ENCODE peak calls at places on chromosomes 2 and 18, in five cellular contexts. One of them, this sample, is unnamed.

GRCh38 chr2:95380280-95380679 is 22.2 kb upstream of the FAHD2A start:
- DNase-seq in PC-3: no peak
- DNase-seq in HFF-Myc: no peak
- DNase-seq in omental fat pad: no peak
- DNase-seq in esophagus squamous epithelium: no peak
- DNase-seq in this sample: no peak

GRCh38 chr2:67046568-67046967 is 350.6 kb upstream of the ETAA1 start:
- DNase-seq in PC-3: peak
- DNase-seq in HFF-Myc: no peak
- DNase-seq in omental fat pad: no peak
- DNase-seq in esophagus squamous epithelium: no peak
- DNase-seq in this sample: no peak

GRCh38 chr18:70376914-70377258 is 88.0 kb downstream of the SOCS6 start:
- DNase-seq in PC-3: no peak
- DNase-seq in HFF-Myc: no peak
- DNase-seq in omental fat pad: no peak
- DNase-seq in esophagus squamous epithelium: no peak
- DNase-seq in this sample: no peak

GRCh38 chr2:19488009-19488691 is 129.7 kb upstream of the OSR1 start:
- DNase-seq in PC-3: peak
- DNase-seq in HFF-Myc: no peak
- DNase-seq in omental fat pad: no peak
- DNase-seq in esophagus squamous epithelium: no peak
- DNase-seq in this sample: no peak

GRCh38 chr2:62014102-62014501 is 108.6 kb downstream of the COMMD1 start:
- DNase-seq in PC-3: peak
- DNase-seq in HFF-Myc: peak
- DNase-seq in omental fat pad: no peak
- DNase-seq in esophagus squamous epithelium: no peak
- DNase-seq in this sample: no peak

GRCh38 chr2:69168950-69169695 is 156.1 kb downstream of the ANTXR1 start:
- DNase-seq in PC-3: no peak
- DNase-seq in HFF-Myc: no peak
- DNase-seq in omental fat pad: no peak
- DNase-seq in esophagus squamous epithelium: no peak
- DNase-seq in this sample: no peak

GRCh38 chr2:230011617-230012016 is 57.1 kb downstream of the SLC16A14 start:
- DNase-seq in PC-3: peak
- DNase-seq in HFF-Myc: no peak
- DNase-seq in omental fat pad: no peak
- DNase-seq in esophagus squamous epithelium: no peak
- DNase-seq in this sample: no peak

GRCh38 chr2:236820763-236821344 is 251.2 kb downstream of the ACKR3 start:
- DNase-seq in PC-3: no peak
- DNase-seq in HFF-Myc: no peak
- DNase-seq in omental fat pad: no peak
- DNase-seq in esophagus squamous epithelium: no peak
- DNase-seq in this sample: no peak

GRCh38 chr2:160816916-160817315 is 323.3 kb upstream of the RBMS1 start:
- DNase-seq in PC-3: peak
- DNase-seq in HFF-Myc: no peak
- DNase-seq in omental fat pad: no peak
- DNase-seq in esophagus squamous epithelium: no peak
- DNase-seq in this sample: no peak

GRCh38 chr2:227033471-227034148 is 130.4 kb downstream of the COL4A4 start:
- DNase-seq in PC-3: peak
- DNase-seq in HFF-Myc: peak
- DNase-seq in omental fat pad: no peak
- DNase-seq in esophagus squamous epithelium: no peak
- DNase-seq in this sample: peak

GRCh38 chr2:60567919-60568874 is 14.7 kb upstream of the BCL11A start:
- DNase-seq in PC-3: no peak
- DNase-seq in HFF-Myc: no peak
- DNase-seq in omental fat pad: no peak
- DNase-seq in esophagus squamous epithelium: no peak
- DNase-seq in this sample: no peak

GRCh38 chr18:48754993-48755473 is 195.7 kb downstream of the SMAD7 start:
- DNase-seq in PC-3: no peak
- DNase-seq in HFF-Myc: no peak
- DNase-seq in omental fat pad: no peak
- DNase-seq in esophagus squamous epithelium: no peak
- DNase-seq in this sample: no peak

GRCh38 chr2:29024882-29025430 is 43.9 kb downstream of the TOGARAM2 start:
- DNase-seq in PC-3: no peak
- DNase-seq in HFF-Myc: no peak
- DNase-seq in omental fat pad: no peak
- DNase-seq in esophagus squamous epithelium: no peak
- DNase-seq in this sample: no peak

GRCh38 chr2:86500325-86500724 is 59.2 kb downstream of the KDM3A start:
- DNase-seq in PC-3: no peak
- DNase-seq in HFF-Myc: no peak
- DNase-seq in omental fat pad: no peak
- DNase-seq in esophagus squamous epithelium: no peak
- DNase-seq in this sample: no peak

GRCh38 chr2:216665240-216665639 is 30.1 kb downstream of the IGFBP5 start:
- DNase-seq in PC-3: peak
- DNase-seq in HFF-Myc: no peak
- DNase-seq in omental fat pad: no peak
- DNase-seq in esophagus squamous epithelium: peak
- DNase-seq in this sample: no peak

GRCh38 chr2:216663106-216663505 is 29.9 kb downstream of the IGFBP2 start:
- DNase-seq in PC-3: no peak
- DNase-seq in HFF-Myc: no peak
- DNase-seq in omental fat pad: no peak
- DNase-seq in esophagus squamous epithelium: no peak
- DNase-seq in this sample: no peak

GRCh38 chr2:216663846-216664245 is 30.6 kb downstream of the IGFBP2 start:
- DNase-seq in PC-3: no peak
- DNase-seq in HFF-Myc: no peak
- DNase-seq in omental fat pad: no peak
- DNase-seq in esophagus squamous epithelium: no peak
- DNase-seq in this sample: no peak

GRCh38 chr2:216665717-216666116 is 29.6 kb downstream of the IGFBP5 start:
- DNase-seq in PC-3: peak
- DNase-seq in HFF-Myc: no peak
- DNase-seq in omental fat pad: no peak
- DNase-seq in esophagus squamous epithelium: no peak
- DNase-seq in this sample: no peak

GRCh38 chr2:216664593-216665034 is 30.7 kb downstream of the IGFBP5 start:
- DNase-seq in PC-3: peak
- DNase-seq in HFF-Myc: no peak
- DNase-seq in omental fat pad: no peak
- DNase-seq in esophagus squamous epithelium: no peak
- DNase-seq in this sample: no peak
- TF ChIP-seq CTCF in PC-3: peak
- TF ChIP-seq CTCF in HFF-Myc: peak
- TF ChIP-seq CTCF in omental fat pad: no peak
- TF ChIP-seq CTCF in esophagus squamous epithelium: no peak
- TF ChIP-seq CTCF in this sample: no peak

DNA sequence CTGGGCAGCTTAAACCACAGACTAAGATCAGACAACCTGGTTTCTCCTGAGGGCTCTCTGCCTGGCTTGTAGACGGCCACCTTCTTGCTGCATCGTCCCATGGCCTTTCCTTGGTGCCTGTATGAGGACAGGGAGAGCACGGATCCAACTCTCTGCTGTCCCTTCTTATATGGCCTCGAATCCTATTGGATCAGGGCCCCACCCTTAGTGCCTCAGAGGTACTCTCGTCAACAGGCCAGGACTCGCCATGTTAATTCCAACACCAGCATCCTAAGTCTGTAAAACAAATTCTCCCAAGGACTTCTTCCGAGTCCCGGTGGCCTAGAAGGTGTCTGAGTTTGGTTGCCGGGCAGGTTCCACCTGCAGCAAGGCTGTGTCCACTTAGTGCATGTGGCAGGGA is 40.2 kb downstream of the ATP6V1C2 start:
- DNase-seq in PC-3: no peak
- DNase-seq in HFF-Myc: no peak
- DNase-seq in omental fat pad: no peak
- DNase-seq in esophagus squamous epithelium: no peak
- DNase-seq in this sample: no peak
- TF ChIP-seq CTCF in PC-3: no peak
- TF ChIP-seq CTCF in HFF-Myc: no peak
- TF ChIP-seq CTCF in omental fat pad: no peak
- TF ChIP-seq CTCF in esophagus squamous epithelium: no peak
- TF ChIP-seq CTCF in this sample: no peak

GRCh38 chr2:112480540-112481049 is 1.4 kb upstream of the TTL start:
- DNase-seq in PC-3: no peak
- DNase-seq in HFF-Myc: no peak
- DNase-seq in omental fat pad: no peak
- DNase-seq in esophagus squamous epithelium: no peak
- DNase-seq in this sample: no peak
- TF ChIP-seq CTCF in PC-3: no peak
- TF ChIP-seq CTCF in HFF-Myc: no peak
- TF ChIP-seq CTCF in omental fat pad: no peak
- TF ChIP-seq CTCF in esophagus squamous epithelium: no peak
- TF ChIP-seq CTCF in this sample: no peak

GRCh38 chr2:189628817-189629552 is 32.3 kb upstream of the ASNSD1 start:
- DNase-seq in PC-3: no peak
- DNase-seq in HFF-Myc: no peak
- DNase-seq in omental fat pad: no peak
- DNase-seq in esophagus squamous epithelium: no peak
- DNase-seq in this sample: no peak
- TF ChIP-seq CTCF in PC-3: no peak
- TF ChIP-seq CTCF in HFF-Myc: no peak
- TF ChIP-seq CTCF in omental fat pad: no peak
- TF ChIP-seq CTCF in esophagus squamous epithelium: no peak
- TF ChIP-seq CTCF in this sample: no peak

DNA sequence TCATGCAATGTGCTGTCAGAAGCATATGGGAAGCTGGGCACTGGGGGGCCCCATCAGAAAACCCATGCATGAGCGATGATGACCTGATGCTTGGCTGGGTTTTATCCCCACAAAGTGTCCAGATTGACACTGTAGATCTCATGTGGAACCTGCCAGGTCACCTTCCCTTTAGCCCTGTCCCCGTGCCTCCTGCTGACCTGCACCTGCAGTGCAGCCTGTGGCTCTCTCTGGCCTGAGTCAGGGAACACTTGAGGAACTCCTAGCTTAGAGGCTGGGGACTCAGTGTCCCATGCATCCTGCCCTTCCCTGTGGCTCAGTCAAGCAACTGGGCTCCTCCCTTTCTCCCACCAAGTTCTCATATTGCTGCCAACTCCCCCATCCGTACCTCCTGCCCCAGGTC is 57.7 kb downstream of the PDCL3 start:
- DNase-seq in PC-3: no peak
- DNase-seq in HFF-Myc: no peak
- DNase-seq in omental fat pad: no peak
- DNase-seq in esophagus squamous epithelium: no peak
- DNase-seq in this sample: no peak
- TF ChIP-seq CTCF in PC-3: no peak
- TF ChIP-seq CTCF in HFF-Myc: no peak
- TF ChIP-seq CTCF in omental fat pad: no peak
- TF ChIP-seq CTCF in esophagus squamous epithelium: no peak
- TF ChIP-seq CTCF in this sample: no peak

DNA sequence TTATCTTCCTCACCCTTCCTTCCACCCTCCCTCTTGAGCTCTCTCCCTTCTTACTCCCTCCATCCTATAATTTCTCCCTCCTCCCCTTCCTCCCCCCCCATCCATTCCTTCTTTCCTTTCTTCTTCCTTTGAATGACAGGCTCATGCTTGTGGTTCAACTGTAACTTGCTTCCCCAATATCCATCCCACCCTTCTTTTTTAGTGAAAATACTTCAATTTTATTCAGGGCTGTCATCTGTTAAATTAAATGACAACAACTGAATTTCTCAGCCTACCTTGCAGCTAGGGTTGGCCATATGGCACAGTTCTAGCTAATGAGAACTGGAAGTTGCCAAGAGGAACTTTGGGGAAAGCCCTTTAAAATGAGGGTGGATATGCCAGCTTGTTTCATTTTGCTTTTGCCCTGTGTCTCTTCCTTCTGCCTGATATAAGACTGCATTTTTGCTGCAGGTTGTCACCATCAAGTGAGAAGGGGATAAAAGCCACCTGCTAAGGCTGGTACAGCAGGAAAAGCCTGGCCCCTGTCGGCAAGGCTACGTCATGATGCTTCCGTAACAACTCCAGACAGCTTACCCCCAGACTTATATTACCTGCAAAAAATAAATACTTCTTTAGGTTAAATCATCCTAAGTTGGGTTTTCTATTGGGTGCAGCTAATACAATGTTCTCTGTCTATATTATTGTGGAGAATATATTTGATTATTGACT is 121.8 kb downstream of the NXPH2 start:
- DNase-seq in PC-3: no peak
- DNase-seq in HFF-Myc: no peak
- DNase-seq in omental fat pad: no peak
- DNase-seq in esophagus squamous epithelium: no peak
- DNase-seq in this sample: no peak
- TF ChIP-seq CTCF in PC-3: no peak
- TF ChIP-seq CTCF in HFF-Myc: no peak
- TF ChIP-seq CTCF in omental fat pad: no peak
- TF ChIP-seq CTCF in esophagus squamous epithelium: no peak
- TF ChIP-seq CTCF in this sample: no peak

This sample was measured in mesothelial cell of epicardium.